ENCODE peak calls at places on chromosomes 6 and 20, in five cellular contexts. O is body of pancreas, U is stromal cell of bone marrow, S is pancreas, Y is HL-60. G is an unnamed sample.

GRCh38 chr20:56380375-56380774 is 11.6 kb downstream of the AURKA start:
- DNase-seq in U (no peak), S (no peak), Y (no peak), O (no peak), G (no peak)

GRCh38 chr6:113293106-113293505 is 564.0 kb upstream of the MARCKS start:
- DNase-seq in Y (no peak), O (no peak), U (peak; percentile 41), S (no peak), G (no peak)

GRCh38 chr6:20168668-20169633 is 43.3 kb downstream of the MBOAT1 start:
- DNase-seq in O (no peak), S (no peak), U (peak; percentile 9), Y (peak; percentile 77), G (no peak)

GRCh38 chr6:39309942-39310531 is 4.2 kb downstream of the KCNK17 start:
- DNase-seq in O (peak; percentile 83), S (peak; percentile 88), Y (peak; percentile 69), U (peak; percentile 48), G (peak; percentile 76)

GRCh38 chr6:90859612-90860011 is 272.7 kb upstream of the MAP3K7 start:
- DNase-seq in Y (no peak), S (no peak), O (no peak), U (no peak), G (no peak)

GRCh38 chr6:33430991-33431879 is 11.4 kb downstream of the SYNGAP1 start:
- DNase-seq in U (no peak), S (no peak), Y (peak; percentile 58), O (no peak), G (peak; percentile 88)

GRCh38 chr6:71171478-71172070 is 117.0 kb upstream of the OGFRL1 start:
- DNase-seq in U (no peak), S (no peak), Y (no peak), O (no peak), G (no peak)

GRCh38 chr20:59571591-59572314 is 32.6 kb upstream of the PHACTR3 start:
- DNase-seq in S (peak; percentile 83), O (peak; percentile 59), Y (peak; percentile 52), U (peak; percentile 20), G (peak; percentile 66)

GRCh38 chr6:133052465-133052864 is 188.7 kb upstream of the EYA4 start:
- DNase-seq in Y (no peak), U (no peak), O (no peak), S (no peak), G (no peak)